ENCODE peak calls at places on chromosomes 6 and 20, in eight cellular contexts. One of them, this sample, is unnamed.

GRCh38 chr6:99589290-99589672 is 17.4 kb upstream of the PRDM13 start:
- DNase-seq in IMR-90: no peak
- DNase-seq in retina: peak
- DNase-seq in NCI-H1694: no peak
- DNase-seq in esophagus muscularis mucosa: peak
- DNase-seq in psoas muscle: no peak
- DNase-seq in amygdala: no peak
- DNase-seq in posterior cingulate gyrus: no peak
- DNase-seq in this sample: no peak

GRCh38 chr6:32954983-32955802 is 2.3 kb upstream of the HLA-DMA start:
- DNase-seq in IMR-90: peak
- DNase-seq in retina: no peak
- DNase-seq in NCI-H1694: no peak
- DNase-seq in esophagus muscularis mucosa: peak
- DNase-seq in psoas muscle: no peak
- DNase-seq in amygdala: no peak
- DNase-seq in posterior cingulate gyrus: no peak
- DNase-seq in this sample: no peak

GRCh38 chr20:15191082-15191723 is 853.8 kb upstream of the FLRT3 start:
- DNase-seq in IMR-90: no peak
- DNase-seq in retina: no peak
- DNase-seq in NCI-H1694: no peak
- DNase-seq in esophagus muscularis mucosa: no peak
- DNase-seq in psoas muscle: no peak
- DNase-seq in amygdala: no peak
- DNase-seq in posterior cingulate gyrus: no peak
- DNase-seq in this sample: no peak

GRCh38 chr6:2791124-2792050 is 26.2 kb downstream of the WRNIP1 start:
- DNase-seq in IMR-90: peak
- DNase-seq in retina: peak
- DNase-seq in NCI-H1694: peak
- DNase-seq in esophagus muscularis mucosa: no peak
- DNase-seq in psoas muscle: peak
- DNase-seq in amygdala: no peak
- DNase-seq in posterior cingulate gyrus: no peak
- DNase-seq in this sample: no peak

GRCh38 chr6:71466362-71466761 is 177.8 kb downstream of the OGFRL1 start:
- DNase-seq in IMR-90: no peak
- DNase-seq in retina: no peak
- DNase-seq in NCI-H1694: no peak
- DNase-seq in esophagus muscularis mucosa: no peak
- DNase-seq in psoas muscle: no peak
- DNase-seq in amygdala: no peak
- DNase-seq in posterior cingulate gyrus: no peak
- DNase-seq in this sample: no peak

GRCh38 chr6:111817451-111818146 is 55.7 kb downstream of the FYN start:
- DNase-seq in IMR-90: no peak
- DNase-seq in retina: no peak
- DNase-seq in NCI-H1694: no peak
- DNase-seq in esophagus muscularis mucosa: no peak
- DNase-seq in psoas muscle: no peak
- DNase-seq in amygdala: no peak
- DNase-seq in posterior cingulate gyrus: no peak
- DNase-seq in this sample: peak

GRCh38 chr6:147990159-147990558 is 352.5 kb upstream of the SASH1 start:
- DNase-seq in IMR-90: no peak
- DNase-seq in retina: no peak
- DNase-seq in NCI-H1694: no peak
- DNase-seq in esophagus muscularis mucosa: no peak
- DNase-seq in psoas muscle: no peak
- DNase-seq in amygdala: no peak
- DNase-seq in posterior cingulate gyrus: no peak
- DNase-seq in this sample: no peak

GRCh38 chr6:42269553-42269952 is 51.9 kb upstream of the MRPS10 start:
- DNase-seq in IMR-90: no peak
- DNase-seq in retina: no peak
- DNase-seq in NCI-H1694: no peak
- DNase-seq in esophagus muscularis mucosa: no peak
- DNase-seq in psoas muscle: no peak
- DNase-seq in amygdala: no peak
- DNase-seq in posterior cingulate gyrus: no peak
- DNase-seq in this sample: no peak

GRCh38 chr6:168158980-168159349 is 80.0 kb upstream of the FRMD1 start:
- DNase-seq in IMR-90: no peak
- DNase-seq in retina: no peak
- DNase-seq in NCI-H1694: no peak
- DNase-seq in esophagus muscularis mucosa: peak
- DNase-seq in psoas muscle: no peak
- DNase-seq in amygdala: no peak
- DNase-seq in posterior cingulate gyrus: peak
- DNase-seq in this sample: no peak

GRCh38 chr6:42166444-42167141 is 6.6 kb upstream of the GUCA1A start:
- DNase-seq in IMR-90: peak
- DNase-seq in retina: peak
- DNase-seq in NCI-H1694: peak
- DNase-seq in esophagus muscularis mucosa: peak
- DNase-seq in psoas muscle: no peak
- DNase-seq in amygdala: no peak
- DNase-seq in posterior cingulate gyrus: peak
- DNase-seq in this sample: no peak

GRCh38 chr6:7542065-7542877 is 800 bp downstream of the DSP start:
- DNase-seq in IMR-90: no peak
- DNase-seq in retina: peak
- DNase-seq in NCI-H1694: no peak
- DNase-seq in esophagus muscularis mucosa: peak
- DNase-seq in psoas muscle: no peak
- DNase-seq in amygdala: no peak
- DNase-seq in posterior cingulate gyrus: no peak
- DNase-seq in this sample: no peak

GRCh38 chr6:136567688-136568087 is 17.5 kb upstream of the MAP7 start:
- DNase-seq in IMR-90: peak
- DNase-seq in retina: no peak
- DNase-seq in NCI-H1694: no peak
- DNase-seq in esophagus muscularis mucosa: no peak
- DNase-seq in psoas muscle: no peak
- DNase-seq in amygdala: no peak
- DNase-seq in posterior cingulate gyrus: no peak
- DNase-seq in this sample: no peak

GRCh38 chr6:158631678-158632537 is 12.6 kb downstream of the DYNLT1 start:
- DNase-seq in IMR-90: peak
- DNase-seq in retina: peak
- DNase-seq in NCI-H1694: no peak
- DNase-seq in esophagus muscularis mucosa: peak
- DNase-seq in psoas muscle: peak
- DNase-seq in amygdala: no peak
- DNase-seq in posterior cingulate gyrus: no peak
- DNase-seq in this sample: no peak

GRCh38 chr6:85191656-85192055 is 258.2 kb upstream of the NT5E start:
- DNase-seq in IMR-90: peak
- DNase-seq in retina: no peak
- DNase-seq in NCI-H1694: no peak
- DNase-seq in esophagus muscularis mucosa: no peak
- DNase-seq in psoas muscle: no peak
- DNase-seq in amygdala: no peak
- DNase-seq in posterior cingulate gyrus: no peak
- DNase-seq in this sample: no peak

GRCh38 chr6:11320914-11321549 is 88.6 kb upstream of the NEDD9 start:
- DNase-seq in IMR-90: no peak
- DNase-seq in retina: no peak
- DNase-seq in NCI-H1694: no peak
- DNase-seq in esophagus muscularis mucosa: no peak
- DNase-seq in psoas muscle: no peak
- DNase-seq in amygdala: no peak
- DNase-seq in posterior cingulate gyrus: no peak
- DNase-seq in this sample: no peak

GRCh38 chr6:2970034-2970685 is 1.2 kb downstream of the SERPINB6 start:
- DNase-seq in IMR-90: peak
- DNase-seq in retina: peak
- DNase-seq in NCI-H1694: no peak
- DNase-seq in esophagus muscularis mucosa: no peak
- DNase-seq in psoas muscle: no peak
- DNase-seq in amygdala: no peak
- DNase-seq in posterior cingulate gyrus: no peak
- DNase-seq in this sample: no peak

GRCh38 chr6:2714359-2714895 is 36.3 kb downstream of the MYLK4 start:
- DNase-seq in IMR-90: peak
- DNase-seq in retina: no peak
- DNase-seq in NCI-H1694: no peak
- DNase-seq in esophagus muscularis mucosa: no peak
- DNase-seq in psoas muscle: no peak
- DNase-seq in amygdala: no peak
- DNase-seq in posterior cingulate gyrus: no peak
- DNase-seq in this sample: no peak

GRCh38 chr20:50561379-50562078 is 51.3 kb downstream of the PTPN1 start:
- DNase-seq in IMR-90: peak
- DNase-seq in retina: no peak
- DNase-seq in NCI-H1694: no peak
- DNase-seq in esophagus muscularis mucosa: no peak
- DNase-seq in psoas muscle: no peak
- DNase-seq in amygdala: peak
- DNase-seq in posterior cingulate gyrus: peak
- DNase-seq in this sample: no peak

GRCh38 chr6:54204921-54205511 is 93.8 kb downstream of the MLIP start:
- DNase-seq in IMR-90: no peak
- DNase-seq in retina: peak
- DNase-seq in NCI-H1694: no peak
- DNase-seq in esophagus muscularis mucosa: no peak
- DNase-seq in psoas muscle: no peak
- DNase-seq in amygdala: no peak
- DNase-seq in posterior cingulate gyrus: no peak
- DNase-seq in this sample: no peak

GRCh38 chr6:149924206-149924932 is 1.4 kb upstream of the RAET1G start:
- DNase-seq in IMR-90: no peak
- DNase-seq in retina: no peak
- DNase-seq in NCI-H1694: no peak
- DNase-seq in esophagus muscularis mucosa: no peak
- DNase-seq in psoas muscle: peak
- DNase-seq in amygdala: no peak
- DNase-seq in posterior cingulate gyrus: no peak
- DNase-seq in this sample: no peak

GRCh38 chr6:524803-525202 is 132.1 kb downstream of the HUS1B start:
- DNase-seq in IMR-90: no peak
- DNase-seq in retina: no peak
- DNase-seq in NCI-H1694: no peak
- DNase-seq in esophagus muscularis mucosa: no peak
- DNase-seq in psoas muscle: no peak
- DNase-seq in amygdala: no peak
- DNase-seq in posterior cingulate gyrus: peak
- DNase-seq in this sample: no peak

GRCh38 chr20:1381753-1382591 is 10.9 kb downstream of the FKBP1A start:
- DNase-seq in IMR-90: peak
- DNase-seq in retina: no peak
- DNase-seq in NCI-H1694: no peak
- DNase-seq in esophagus muscularis mucosa: no peak
- DNase-seq in psoas muscle: peak
- DNase-seq in amygdala: no peak
- DNase-seq in posterior cingulate gyrus: no peak
- DNase-seq in this sample: no peak

GRCh38 chr6:73515204-73516101 is 5.4 kb downstream of the EEF1A1 start:
- DNase-seq in IMR-90: peak
- DNase-seq in retina: peak
- DNase-seq in NCI-H1694: peak
- DNase-seq in esophagus muscularis mucosa: no peak
- DNase-seq in psoas muscle: no peak
- DNase-seq in amygdala: no peak
- DNase-seq in posterior cingulate gyrus: no peak
- DNase-seq in this sample: no peak

GRCh38 chr6:44129841-44130322 is 2.5 kb downstream of the TMEM63B start:
- DNase-seq in IMR-90: no peak
- DNase-seq in retina: no peak
- DNase-seq in NCI-H1694: no peak
- DNase-seq in esophagus muscularis mucosa: no peak
- DNase-seq in psoas muscle: no peak
- DNase-seq in amygdala: no peak
- DNase-seq in posterior cingulate gyrus: no peak
- DNase-seq in this sample: no peak

GRCh38 chr6:47079638-47080037 is 37.5 kb upstream of the ADGRF1 start:
- DNase-seq in IMR-90: no peak
- DNase-seq in retina: no peak
- DNase-seq in NCI-H1694: no peak
- DNase-seq in esophagus muscularis mucosa: no peak
- DNase-seq in psoas muscle: no peak
- DNase-seq in amygdala: no peak
- DNase-seq in posterior cingulate gyrus: no peak
- DNase-seq in this sample: no peak

GRCh38 chr6:63795006-63795405 is 159.4 kb downstream of the PHF3 start:
- DNase-seq in IMR-90: no peak
- DNase-seq in retina: no peak
- DNase-seq in NCI-H1694: no peak
- DNase-seq in esophagus muscularis mucosa: no peak
- DNase-seq in psoas muscle: no peak
- DNase-seq in amygdala: no peak
- DNase-seq in posterior cingulate gyrus: no peak
- DNase-seq in this sample: no peak

GRCh38 chr20:38498909-38499308 is 26.3 kb downstream of the RALGAPB start:
- DNase-seq in IMR-90: peak
- DNase-seq in retina: no peak
- DNase-seq in NCI-H1694: no peak
- DNase-seq in esophagus muscularis mucosa: no peak
- DNase-seq in psoas muscle: no peak
- DNase-seq in amygdala: no peak
- DNase-seq in posterior cingulate gyrus: no peak
- DNase-seq in this sample: no peak

GRCh38 chr20:16922834-16923233 is 174.7 kb downstream of the OTOR start:
- DNase-seq in IMR-90: peak
- DNase-seq in retina: no peak
- DNase-seq in NCI-H1694: no peak
- DNase-seq in esophagus muscularis mucosa: no peak
- DNase-seq in psoas muscle: no peak
- DNase-seq in amygdala: no peak
- DNase-seq in posterior cingulate gyrus: no peak
- DNase-seq in this sample: no peak

GRCh38 chr20:33837096-33837830 is 26.1 kb downstream of the CHMP4B start:
- DNase-seq in IMR-90: no peak
- DNase-seq in retina: no peak
- DNase-seq in NCI-H1694: no peak
- DNase-seq in esophagus muscularis mucosa: no peak
- DNase-seq in psoas muscle: no peak
- DNase-seq in amygdala: no peak
- DNase-seq in posterior cingulate gyrus: no peak
- DNase-seq in this sample: no peak

GRCh38 chr6:8552023-8552422 is 116.7 kb upstream of the SLC35B3 start:
- DNase-seq in IMR-90: no peak
- DNase-seq in retina: no peak
- DNase-seq in NCI-H1694: no peak
- DNase-seq in esophagus muscularis mucosa: no peak
- DNase-seq in psoas muscle: no peak
- DNase-seq in amygdala: no peak
- DNase-seq in posterior cingulate gyrus: no peak
- DNase-seq in this sample: no peak

GRCh38 chr6:39370021-39370420 is 47.5 kb upstream of the KCNK16 start:
- DNase-seq in IMR-90: no peak
- DNase-seq in retina: no peak
- DNase-seq in NCI-H1694: no peak
- DNase-seq in esophagus muscularis mucosa: no peak
- DNase-seq in psoas muscle: no peak
- DNase-seq in amygdala: no peak
- DNase-seq in posterior cingulate gyrus: no peak
- DNase-seq in this sample: no peak

GRCh38 chr6:11258260-11259237 is 26.1 kb upstream of the NEDD9 start:
- DNase-seq in IMR-90: no peak
- DNase-seq in retina: no peak
- DNase-seq in NCI-H1694: no peak
- DNase-seq in esophagus muscularis mucosa: no peak
- DNase-seq in psoas muscle: no peak
- DNase-seq in amygdala: no peak
- DNase-seq in posterior cingulate gyrus: no peak
- DNase-seq in this sample: no peak

GRCh38 chr20:10581823-10582222 is 92.0 kb downstream of the JAG1 start:
- DNase-seq in IMR-90: peak
- DNase-seq in retina: no peak
- DNase-seq in NCI-H1694: no peak
- DNase-seq in esophagus muscularis mucosa: no peak
- DNase-seq in psoas muscle: no peak
- DNase-seq in amygdala: no peak
- DNase-seq in posterior cingulate gyrus: no peak
- DNase-seq in this sample: no peak

GRCh38 chr20:44204156-44204831 is 6.3 kb downstream of the OSER1 start:
- DNase-seq in IMR-90: peak
- DNase-seq in retina: no peak
- DNase-seq in NCI-H1694: no peak
- DNase-seq in esophagus muscularis mucosa: no peak
- DNase-seq in psoas muscle: no peak
- DNase-seq in amygdala: no peak
- DNase-seq in posterior cingulate gyrus: no peak
- DNase-seq in this sample: no peak

This sample was measured in cerebellar nuclear complex.